ENCODE peak calls at places on chromosomes 12 and 14, in nine cellular contexts. J is IMR-90, R is heart left ventricle, W is ovary, K is GM12891, H is body of pancreas, E is stomach, I is GM12892, B is A549. M is an unnamed sample.

GRCh38 chr14:37862263-37862662 is 266.8 kb downstream of the TTC6 start:
- DNase-seq in I (no peak), E (no peak), J (no peak), W (no peak), H (no peak), R (no peak), K (no peak), B (no peak), M (no peak)

GRCh38 chr12:118981285-118982201 is at the start of gene SRRM4:
- DNase-seq in B (no peak), H (no peak), K (peak; percentile 20), E (peak; percentile 28), J (no peak), W (no peak), I (peak; percentile 25), R (peak; percentile 6), M (no peak)

GRCh38 chr12:19608039-19608438 is 168.7 kb downstream of the AEBP2 start:
- DNase-seq in I (no peak), R (no peak), J (no peak), K (no peak), H (no peak), E (no peak), B (no peak), W (no peak), M (no peak)

GRCh38 chr14:65933400-65934068 is 521.0 kb downstream of the FUT8 start:
- DNase-seq in B (no peak), J (no peak), W (no peak), K (no peak), R (no peak), E (no peak), I (no peak), H (no peak), M (no peak)

GRCh38 chr12:116365606-116366455 is 88.3 kb upstream of the MED13L start:
- DNase-seq in W (no peak), K (no peak), B (no peak), I (no peak), J (no peak), R (no peak), H (no peak), E (no peak), M (no peak)

GRCh38 chr12:51244269-51244668 is 5.6 kb downstream of the DAZAP2 start:
- DNase-seq in E (no peak), W (no peak), R (no peak), I (no peak), H (no peak), J (peak; percentile 40), B (no peak), K (no peak), M (no peak)

GRCh38 chr14:32203928-32204357 is 874 bp upstream of the RNU6-8 start:
- DNase-seq in I (no peak), B (peak; percentile 21), W (peak; percentile 22), E (no peak), H (peak; percentile 15), J (no peak), R (peak; percentile 16), K (no peak), M (no peak)

GRCh38 chr12:52396656-52397055 is 9.5 kb downstream of the KRT82 start:
- DNase-seq in I (no peak), H (no peak), W (no peak), K (no peak), E (no peak), B (no peak), R (no peak), J (no peak), M (no peak)

GRCh38 chr12:50087159-50087558 is 2.0 kb downstream of the SMARCD1 start:
- DNase-seq in J (no peak), K (no peak), W (no peak), B (no peak), I (no peak), H (no peak), E (no peak), R (no peak), M (no peak)

GRCh38 chr12:50085615-50085928 is 430 bp downstream of the SMARCD1 start:
- DNase-seq in J (no peak), W (no peak), E (no peak), R (no peak), K (no peak), B (no peak), I (no peak), H (no peak), M (no peak)

GRCh38 chr12:50083301-50083700 is 1.8 kb upstream of the SMARCD1 start:
- DNase-seq in I (no peak), W (no peak), J (no peak), B (no peak), E (no peak), R (no peak), H (no peak), K (no peak), M (no peak)

GRCh38 chr12:50086148-50086547 is 1.0 kb downstream of the SMARCD1 start:
- DNase-seq in B (no peak), W (no peak), K (no peak), J (no peak), I (no peak), R (no peak), E (no peak), H (no peak), M (no peak)

DNA sequence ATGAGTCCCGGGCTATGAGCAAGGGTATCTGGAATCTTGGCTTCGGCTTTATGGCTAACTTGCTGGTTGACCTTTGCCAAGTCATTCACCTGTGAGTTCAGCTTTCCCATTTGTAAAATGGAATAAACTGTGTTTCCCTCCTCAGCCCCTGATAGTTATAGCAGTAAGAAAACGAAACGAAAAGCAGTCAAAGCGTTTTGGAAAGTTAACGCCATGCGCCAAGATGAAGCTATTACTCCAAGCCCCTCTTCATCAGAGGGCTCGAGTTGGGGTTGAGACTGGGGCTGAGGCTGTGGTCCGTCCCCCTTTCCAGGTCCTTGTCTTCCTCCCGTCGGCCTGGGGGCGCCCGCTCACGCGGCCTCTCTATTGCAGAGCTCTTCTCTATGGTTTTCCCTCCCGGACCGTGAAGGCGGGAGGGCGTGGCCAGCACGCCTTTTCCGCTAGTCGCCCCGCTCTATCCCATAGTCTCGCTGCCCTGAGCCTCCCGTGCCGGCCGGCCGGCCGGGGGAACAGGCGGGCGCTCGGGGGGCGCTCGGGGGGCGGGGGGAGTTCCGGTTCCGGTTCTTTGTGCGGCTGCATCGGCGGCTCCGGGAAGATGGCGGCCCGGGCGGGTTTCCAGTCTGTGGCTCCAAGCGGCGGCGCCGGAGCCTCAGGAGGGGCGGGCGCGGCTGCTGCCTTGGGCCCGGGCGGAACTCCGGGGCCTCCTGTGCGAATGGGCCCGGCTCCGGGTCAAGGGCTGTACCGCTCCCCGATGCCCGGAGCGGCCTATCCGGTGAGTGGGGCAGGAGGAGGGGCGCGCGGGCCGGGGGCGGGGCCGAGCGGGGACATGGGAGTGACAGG is at the start of gene SMARCD1:
- DNase-seq in E (peak; percentile 89), I (peak; percentile 90), W (peak; percentile 91), B (peak; percentile 95), K (peak; percentile 90), J (peak; percentile 91), H (peak; percentile 91), R (peak; percentile 92), M (peak; percentile 89)
- TF ChIP-seq POLR2A in E (no peak), I (peak; percentile 48), W (no peak), B (peak; percentile 37), K (peak; percentile 54), J (peak; percentile 49), H (peak; percentile 59), R (no peak), M (peak; percentile 33)

GRCh38 chr12:98591209-98591608 is 2.3 kb upstream of the SLC25A3 start:
- DNase-seq in W (no peak), K (no peak), J (peak; percentile 32), H (no peak), E (no peak), R (no peak), I (no peak), B (no peak), M (no peak)

GRCh38 chr12:98594050-98594853 is 766 bp downstream of the SLC25A3 start:
- DNase-seq in I (no peak), H (peak; percentile 39), J (no peak), E (peak; percentile 44), W (no peak), B (no peak), K (no peak), R (peak; percentile 56), M (no peak)

GRCh38 chr12:98592825-98593322 is 612 bp upstream of the SLC25A3 start:
- DNase-seq in B (no peak), I (no peak), R (no peak), K (no peak), E (no peak), H (no peak), W (no peak), J (no peak), M (no peak)

GRCh38 chr12:98595152-98595988 is 1.9 kb downstream of the SLC25A3 start:
- DNase-seq in W (no peak), R (no peak), H (no peak), J (peak; percentile 79), K (no peak), B (no peak), E (no peak), I (no peak), M (no peak)

GRCh38 chr12:98593351-98594049 is at the start of gene SLC25A3:
- DNase-seq in B (peak; percentile 100), W (peak; percentile 96), E (peak; percentile 96), I (peak; percentile 85), J (peak; percentile 98), R (peak; percentile 97), H (peak; percentile 98), K (peak; percentile 86), M (peak; percentile 91)
- TF ChIP-seq POLR2A in B (peak; percentile 99), W (peak; percentile 92), E (no peak), I (peak; percentile 99), J (peak; percentile 99), R (peak; percentile 99), H (peak; percentile 99), K (peak; percentile 99), M (peak; percentile 98)

GRCh38 chr12:30696486-30696885 is 817 bp upstream of the IPO8 start:
- DNase-seq in E (no peak), R (no peak), I (peak; percentile 1), H (peak; percentile 12), W (no peak), K (peak; percentile 1), B (no peak), J (no peak), M (no peak)

GRCh38 chr12:30694412-30694955 is 1.2 kb downstream of the IPO8 start:
- DNase-seq in H (no peak), B (peak; percentile 7), K (no peak), R (no peak), J (peak; percentile 22), E (no peak), I (no peak), W (no peak), M (no peak)

GRCh38 chr12:30695327-30696102 is at the start of gene IPO8:
- DNase-seq in I (peak; percentile 76), B (peak; percentile 96), W (peak; percentile 90), R (peak; percentile 93), K (peak; percentile 82), H (peak; percentile 93), E (peak; percentile 92), J (peak; percentile 89), M (peak; percentile 73)

GRCh38 chr12:30696103-30696408 is 387 bp upstream of the IPO8 start:
- DNase-seq in H (no peak), B (no peak), I (no peak), E (no peak), J (no peak), R (no peak), W (no peak), K (no peak), M (no peak)

GRCh38 chr12:30694971-30695326 is 720 bp downstream of the IPO8 start:
- DNase-seq in J (peak; percentile 35), R (peak; percentile 24), I (peak; percentile 5), W (peak; percentile 24), H (peak; percentile 58), E (peak; percentile 40), B (peak; percentile 53), K (no peak), M (peak; percentile 18)
- TF ChIP-seq POLR2A in J (no peak), R (no peak), I (no peak), W (no peak), H (peak; percentile 23), E (no peak), B (no peak), K (no peak), M (no peak)

GRCh38 chr14:21086908-21087293 is 11.6 kb downstream of the ZNF219 start:
- DNase-seq in E (no peak), J (no peak), H (no peak), R (no peak), K (no peak), I (no peak), B (no peak), W (no peak), M (no peak)
- TF ChIP-seq POLR2A in E (no peak), J (no peak), H (no peak), R (no peak), K (no peak), I (no peak), B (no peak), W (no peak), M (no peak)